ENCODE peak calls at places on chromosomes 11 and 22, in nine cellular contexts. One of them, this sample, is unnamed.

GRCh38 chr22:23383491-23384450 is 196.3 kb downstream of the IGLL1 start:
- DNase-seq in ecto neural progenitor cell: peak
- DNase-seq in stimulated activated naive CD4-positive, alpha-beta T cell treated with Interleukin-2 at 50 U/mL for 16 hours: no peak
- DNase-seq in T-helper 2 cell: no peak
- DNase-seq in germinal center: no peak
- DNase-seq in heart left ventricle: no peak
- DNase-seq in NCI-H774: no peak
- DNase-seq in T-helper 9 cell: no peak
- DNase-seq in progenitor cell of endocrine pancreas: no peak
- DNase-seq in this sample: peak

GRCh38 chr11:68840661-68841653 is 759 bp downstream of the CPT1A start:
- DNase-seq in germinal center: peak
- DNase-seq in stimulated activated naive CD4-positive, alpha-beta T cell treated with Interleukin-2 at 50 U/mL for 16 hours: no peak
- DNase-seq in T-helper 9 cell: no peak
- DNase-seq in ecto neural progenitor cell: no peak
- DNase-seq in heart left ventricle: peak
- DNase-seq in T-helper 2 cell: no peak
- DNase-seq in progenitor cell of endocrine pancreas: peak
- DNase-seq in NCI-H774: peak
- DNase-seq in this sample: peak

GRCh38 chr11:11731311-11732083 is 109.7 kb upstream of the GALNT18 start:
- DNase-seq in progenitor cell of endocrine pancreas: no peak
- DNase-seq in T-helper 2 cell: no peak
- DNase-seq in heart left ventricle: no peak
- DNase-seq in T-helper 9 cell: no peak
- DNase-seq in germinal center: no peak
- DNase-seq in ecto neural progenitor cell: no peak
- DNase-seq in NCI-H774: peak
- DNase-seq in stimulated activated naive CD4-positive, alpha-beta T cell treated with Interleukin-2 at 50 U/mL for 16 hours: no peak
- DNase-seq in this sample: no peak

GRCh38 chr11:127805771-127806170 is 781.6 kb downstream of the ETS1 start:
- DNase-seq in progenitor cell of endocrine pancreas: no peak
- DNase-seq in germinal center: no peak
- DNase-seq in NCI-H774: no peak
- DNase-seq in T-helper 9 cell: no peak
- DNase-seq in stimulated activated naive CD4-positive, alpha-beta T cell treated with Interleukin-2 at 50 U/mL for 16 hours: no peak
- DNase-seq in ecto neural progenitor cell: no peak
- DNase-seq in heart left ventricle: no peak
- DNase-seq in T-helper 2 cell: no peak
- DNase-seq in this sample: no peak

GRCh38 chr11:118212781-118213565 is 11.8 kb downstream of the JAML start:
- DNase-seq in T-helper 9 cell: no peak
- DNase-seq in heart left ventricle: no peak
- DNase-seq in NCI-H774: no peak
- DNase-seq in T-helper 2 cell: no peak
- DNase-seq in germinal center: no peak
- DNase-seq in progenitor cell of endocrine pancreas: no peak
- DNase-seq in ecto neural progenitor cell: no peak
- DNase-seq in stimulated activated naive CD4-positive, alpha-beta T cell treated with Interleukin-2 at 50 U/mL for 16 hours: no peak
- DNase-seq in this sample: no peak

GRCh38 chr11:83871013-83871412 is 584.8 kb upstream of the CCDC90B start:
- DNase-seq in T-helper 9 cell: no peak
- DNase-seq in NCI-H774: no peak
- DNase-seq in heart left ventricle: no peak
- DNase-seq in ecto neural progenitor cell: no peak
- DNase-seq in progenitor cell of endocrine pancreas: no peak
- DNase-seq in stimulated activated naive CD4-positive, alpha-beta T cell treated with Interleukin-2 at 50 U/mL for 16 hours: no peak
- DNase-seq in T-helper 2 cell: no peak
- DNase-seq in germinal center: no peak
- DNase-seq in this sample: no peak

GRCh38 chr11:10456519-10456918 is 1.5 kb downstream of the AMPD3 start:
- DNase-seq in progenitor cell of endocrine pancreas: no peak
- DNase-seq in ecto neural progenitor cell: peak
- DNase-seq in T-helper 2 cell: no peak
- DNase-seq in heart left ventricle: no peak
- DNase-seq in stimulated activated naive CD4-positive, alpha-beta T cell treated with Interleukin-2 at 50 U/mL for 16 hours: no peak
- DNase-seq in T-helper 9 cell: no peak
- DNase-seq in NCI-H774: no peak
- DNase-seq in germinal center: peak
- DNase-seq in this sample: no peak

GRCh38 chr22:17578129-17578754 is 14.9 kb downstream of the SLC25A18 start:
- DNase-seq in stimulated activated naive CD4-positive, alpha-beta T cell treated with Interleukin-2 at 50 U/mL for 16 hours: no peak
- DNase-seq in germinal center: no peak
- DNase-seq in T-helper 9 cell: no peak
- DNase-seq in heart left ventricle: peak
- DNase-seq in T-helper 2 cell: no peak
- DNase-seq in ecto neural progenitor cell: no peak
- DNase-seq in NCI-H774: no peak
- DNase-seq in progenitor cell of endocrine pancreas: no peak
- DNase-seq in this sample: peak

GRCh38 chr11:122983438-122984185 is 2.0 kb upstream of the BSX start:
- DNase-seq in T-helper 2 cell: no peak
- DNase-seq in T-helper 9 cell: no peak
- DNase-seq in heart left ventricle: no peak
- DNase-seq in NCI-H774: peak
- DNase-seq in progenitor cell of endocrine pancreas: no peak
- DNase-seq in stimulated activated naive CD4-positive, alpha-beta T cell treated with Interleukin-2 at 50 U/mL for 16 hours: no peak
- DNase-seq in ecto neural progenitor cell: no peak
- DNase-seq in germinal center: no peak
- DNase-seq in this sample: no peak

GRCh38 chr11:82989628-82990404 is 81.9 kb downstream of the RAB30 start:
- DNase-seq in T-helper 9 cell: no peak
- DNase-seq in NCI-H774: peak
- DNase-seq in stimulated activated naive CD4-positive, alpha-beta T cell treated with Interleukin-2 at 50 U/mL for 16 hours: no peak
- DNase-seq in T-helper 2 cell: no peak
- DNase-seq in germinal center: no peak
- DNase-seq in heart left ventricle: no peak
- DNase-seq in progenitor cell of endocrine pancreas: no peak
- DNase-seq in ecto neural progenitor cell: no peak
- DNase-seq in this sample: no peak

GRCh38 chr11:61870429-61871039 is 20.8 kb downstream of the FADS3 start:
- DNase-seq in T-helper 2 cell: no peak
- DNase-seq in progenitor cell of endocrine pancreas: no peak
- DNase-seq in germinal center: no peak
- DNase-seq in heart left ventricle: no peak
- DNase-seq in stimulated activated naive CD4-positive, alpha-beta T cell treated with Interleukin-2 at 50 U/mL for 16 hours: no peak
- DNase-seq in NCI-H774: no peak
- DNase-seq in T-helper 9 cell: no peak
- DNase-seq in ecto neural progenitor cell: peak
- DNase-seq in this sample: no peak

GRCh38 chr22:31532060-31532459 is 35.7 kb downstream of the SFI1 start:
- DNase-seq in progenitor cell of endocrine pancreas: no peak
- DNase-seq in ecto neural progenitor cell: no peak
- DNase-seq in stimulated activated naive CD4-positive, alpha-beta T cell treated with Interleukin-2 at 50 U/mL for 16 hours: no peak
- DNase-seq in T-helper 2 cell: no peak
- DNase-seq in heart left ventricle: no peak
- DNase-seq in NCI-H774: no peak
- DNase-seq in T-helper 9 cell: no peak
- DNase-seq in germinal center: no peak
- DNase-seq in this sample: no peak

GRCh38 chr11:134170177-134170908 is 53.4 kb downstream of the NCAPD3 start:
- DNase-seq in T-helper 2 cell: no peak
- DNase-seq in heart left ventricle: no peak
- DNase-seq in ecto neural progenitor cell: no peak
- DNase-seq in stimulated activated naive CD4-positive, alpha-beta T cell treated with Interleukin-2 at 50 U/mL for 16 hours: no peak
- DNase-seq in NCI-H774: no peak
- DNase-seq in progenitor cell of endocrine pancreas: no peak
- DNase-seq in T-helper 9 cell: no peak
- DNase-seq in germinal center: no peak
- DNase-seq in this sample: no peak

GRCh38 chr11:10550503-10550902 is 9.5 kb upstream of the RNF141 start:
- DNase-seq in heart left ventricle: no peak
- DNase-seq in T-helper 2 cell: no peak
- DNase-seq in progenitor cell of endocrine pancreas: no peak
- DNase-seq in germinal center: no peak
- DNase-seq in stimulated activated naive CD4-positive, alpha-beta T cell treated with Interleukin-2 at 50 U/mL for 16 hours: no peak
- DNase-seq in ecto neural progenitor cell: no peak
- DNase-seq in NCI-H774: no peak
- DNase-seq in T-helper 9 cell: no peak
- DNase-seq in this sample: no peak

GRCh38 chr11:35237860-35238715 is 99.1 kb downstream of the CD44 start:
- DNase-seq in germinal center: peak
- DNase-seq in T-helper 9 cell: no peak
- DNase-seq in progenitor cell of endocrine pancreas: peak
- DNase-seq in T-helper 2 cell: peak
- DNase-seq in stimulated activated naive CD4-positive, alpha-beta T cell treated with Interleukin-2 at 50 U/mL for 16 hours: peak
- DNase-seq in ecto neural progenitor cell: peak
- DNase-seq in NCI-H774: peak
- DNase-seq in heart left ventricle: peak
- DNase-seq in this sample: peak

GRCh38 chr11:134376150-134376921 is 35.7 kb downstream of the B3GAT1 start:
- DNase-seq in progenitor cell of endocrine pancreas: no peak
- DNase-seq in germinal center: no peak
- DNase-seq in T-helper 9 cell: no peak
- DNase-seq in T-helper 2 cell: no peak
- DNase-seq in heart left ventricle: peak
- DNase-seq in stimulated activated naive CD4-positive, alpha-beta T cell treated with Interleukin-2 at 50 U/mL for 16 hours: no peak
- DNase-seq in NCI-H774: no peak
- DNase-seq in ecto neural progenitor cell: no peak
- DNase-seq in this sample: no peak

GRCh38 chr11:10328314-10329090 is 23.6 kb downstream of the ADM start:
- DNase-seq in ecto neural progenitor cell: no peak
- DNase-seq in germinal center: no peak
- DNase-seq in heart left ventricle: no peak
- DNase-seq in progenitor cell of endocrine pancreas: no peak
- DNase-seq in T-helper 9 cell: no peak
- DNase-seq in NCI-H774: no peak
- DNase-seq in stimulated activated naive CD4-positive, alpha-beta T cell treated with Interleukin-2 at 50 U/mL for 16 hours: no peak
- DNase-seq in T-helper 2 cell: no peak
- DNase-seq in this sample: no peak

GRCh38 chr22:22122348-22123117 is 122.1 kb upstream of the VPREB1 start:
- DNase-seq in ecto neural progenitor cell: no peak
- DNase-seq in germinal center: no peak
- DNase-seq in T-helper 2 cell: no peak
- DNase-seq in stimulated activated naive CD4-positive, alpha-beta T cell treated with Interleukin-2 at 50 U/mL for 16 hours: no peak
- DNase-seq in NCI-H774: no peak
- DNase-seq in T-helper 9 cell: no peak
- DNase-seq in heart left ventricle: no peak
- DNase-seq in progenitor cell of endocrine pancreas: no peak
- DNase-seq in this sample: no peak

GRCh38 chr11:124798991-124799383 is 1.2 kb downstream of the MSANTD2 start:
- DNase-seq in NCI-H774: no peak
- DNase-seq in T-helper 2 cell: no peak
- DNase-seq in ecto neural progenitor cell: no peak
- DNase-seq in heart left ventricle: no peak
- DNase-seq in progenitor cell of endocrine pancreas: no peak
- DNase-seq in T-helper 9 cell: no peak
- DNase-seq in stimulated activated naive CD4-positive, alpha-beta T cell treated with Interleukin-2 at 50 U/mL for 16 hours: no peak
- DNase-seq in germinal center: no peak
- DNase-seq in this sample: no peak

This sample was measured in sciatic nerve.